ENCODE peak calls at places on chromosome X, in nine cellular contexts. One of them, this sample, is unnamed.

GRCh38 chrX:104523858-104524257 is 42.1 kb upstream of the IL1RAPL2 start:
- DNase-seq in ovary: no peak
- DNase-seq in nephron progenitor cell: no peak
- DNase-seq in CD4-positive, alpha-beta T cell: no peak
- DNase-seq in fibroblast of the aortic adventitia: no peak
- DNase-seq in spleen: no peak
- DNase-seq in fibroblast of mammary gland: no peak
- DNase-seq in mesothelial cell of epicardium: no peak
- DNase-seq in glutamatergic neuron: no peak
- DNase-seq in this sample: no peak

GRCh38 chrX:115949900-115950822 is 220.4 kb upstream of the AGTR2 start:
- DNase-seq in ovary: peak
- DNase-seq in nephron progenitor cell: no peak
- DNase-seq in CD4-positive, alpha-beta T cell: no peak
- DNase-seq in fibroblast of the aortic adventitia: no peak
- DNase-seq in spleen: peak
- DNase-seq in fibroblast of mammary gland: no peak
- DNase-seq in mesothelial cell of epicardium: no peak
- DNase-seq in glutamatergic neuron: no peak
- DNase-seq in this sample: no peak

GRCh38 chrX:41607264-41607832 is 81.4 kb upstream of the GPR34 start:
- DNase-seq in ovary: no peak
- DNase-seq in nephron progenitor cell: no peak
- DNase-seq in CD4-positive, alpha-beta T cell: no peak
- DNase-seq in fibroblast of the aortic adventitia: no peak
- DNase-seq in spleen: no peak
- DNase-seq in fibroblast of mammary gland: no peak
- DNase-seq in mesothelial cell of epicardium: no peak
- DNase-seq in glutamatergic neuron: no peak
- DNase-seq in this sample: no peak

GRCh38 chrX:147757750-147758149 is 154.0 kb upstream of the FMR1 start:
- DNase-seq in ovary: no peak
- DNase-seq in nephron progenitor cell: no peak
- DNase-seq in CD4-positive, alpha-beta T cell: no peak
- DNase-seq in fibroblast of the aortic adventitia: no peak
- DNase-seq in spleen: no peak
- DNase-seq in fibroblast of mammary gland: no peak
- DNase-seq in mesothelial cell of epicardium: no peak
- DNase-seq in glutamatergic neuron: no peak
- DNase-seq in this sample: no peak

GRCh38 chrX:112851806-112852205 is 11.2 kb upstream of the AMOT start:
- DNase-seq in ovary: peak
- DNase-seq in nephron progenitor cell: no peak
- DNase-seq in CD4-positive, alpha-beta T cell: no peak
- DNase-seq in fibroblast of the aortic adventitia: peak
- DNase-seq in spleen: no peak
- DNase-seq in fibroblast of mammary gland: peak
- DNase-seq in mesothelial cell of epicardium: peak
- DNase-seq in glutamatergic neuron: no peak
- DNase-seq in this sample: no peak

GRCh38 chrX:22399793-22400192 is 127.1 kb downstream of the CBLL2 start:
- DNase-seq in ovary: no peak
- DNase-seq in nephron progenitor cell: no peak
- DNase-seq in CD4-positive, alpha-beta T cell: no peak
- DNase-seq in fibroblast of the aortic adventitia: no peak
- DNase-seq in spleen: no peak
- DNase-seq in fibroblast of mammary gland: peak
- DNase-seq in mesothelial cell of epicardium: no peak
- DNase-seq in glutamatergic neuron: no peak
- DNase-seq in this sample: no peak

GRCh38 chrX:25084446-25084845 is 68.7 kb upstream of the ARX start:
- DNase-seq in ovary: no peak
- DNase-seq in nephron progenitor cell: no peak
- DNase-seq in CD4-positive, alpha-beta T cell: no peak
- DNase-seq in fibroblast of the aortic adventitia: no peak
- DNase-seq in spleen: no peak
- DNase-seq in fibroblast of mammary gland: no peak
- DNase-seq in mesothelial cell of epicardium: no peak
- DNase-seq in glutamatergic neuron: no peak
- DNase-seq in this sample: no peak

GRCh38 chrX:154021131-154021611 is 1.5 kb upstream of the IRAK1 start:
- DNase-seq in ovary: no peak
- DNase-seq in nephron progenitor cell: no peak
- DNase-seq in CD4-positive, alpha-beta T cell: no peak
- DNase-seq in fibroblast of the aortic adventitia: peak
- DNase-seq in spleen: peak
- DNase-seq in fibroblast of mammary gland: peak
- DNase-seq in mesothelial cell of epicardium: no peak
- DNase-seq in glutamatergic neuron: no peak
- DNase-seq in this sample: no peak

GRCh38 chrX:48511561-48511960 is 2.8 kb downstream of the PORCN start:
- DNase-seq in ovary: no peak
- DNase-seq in nephron progenitor cell: no peak
- DNase-seq in CD4-positive, alpha-beta T cell: no peak
- DNase-seq in fibroblast of the aortic adventitia: no peak
- DNase-seq in spleen: peak
- DNase-seq in fibroblast of mammary gland: no peak
- DNase-seq in mesothelial cell of epicardium: no peak
- DNase-seq in glutamatergic neuron: no peak
- DNase-seq in this sample: peak

GRCh38 chrX:111869639-111870034 is 6.3 kb upstream of the TRPC5OS start:
- DNase-seq in ovary: peak
- DNase-seq in nephron progenitor cell: peak
- DNase-seq in CD4-positive, alpha-beta T cell: no peak
- DNase-seq in fibroblast of the aortic adventitia: peak
- DNase-seq in spleen: no peak
- DNase-seq in fibroblast of mammary gland: peak
- DNase-seq in mesothelial cell of epicardium: peak
- DNase-seq in glutamatergic neuron: no peak
- DNase-seq in this sample: peak

GRCh38 chrX:97372006-97372766 is 488.5 kb downstream of the RPA4 start:
- DNase-seq in ovary: no peak
- DNase-seq in nephron progenitor cell: no peak
- DNase-seq in CD4-positive, alpha-beta T cell: no peak
- DNase-seq in fibroblast of the aortic adventitia: no peak
- DNase-seq in spleen: no peak
- DNase-seq in fibroblast of mammary gland: no peak
- DNase-seq in mesothelial cell of epicardium: no peak
- DNase-seq in glutamatergic neuron: no peak
- DNase-seq in this sample: no peak

GRCh38 chrX:69066966-69067525 is 98.2 kb downstream of the PJA1 start:
- DNase-seq in ovary: no peak
- DNase-seq in nephron progenitor cell: no peak
- DNase-seq in CD4-positive, alpha-beta T cell: no peak
- DNase-seq in fibroblast of the aortic adventitia: peak
- DNase-seq in spleen: peak
- DNase-seq in fibroblast of mammary gland: peak
- DNase-seq in mesothelial cell of epicardium: peak
- DNase-seq in glutamatergic neuron: no peak
- DNase-seq in this sample: no peak

GRCh38 chrX:130857207-130857606 is 45.8 kb downstream of the ENOX2 start:
- DNase-seq in ovary: no peak
- DNase-seq in nephron progenitor cell: no peak
- DNase-seq in CD4-positive, alpha-beta T cell: no peak
- DNase-seq in fibroblast of the aortic adventitia: no peak
- DNase-seq in spleen: no peak
- DNase-seq in fibroblast of mammary gland: no peak
- DNase-seq in mesothelial cell of epicardium: no peak
- DNase-seq in glutamatergic neuron: no peak
- DNase-seq in this sample: no peak

GRCh38 chrX:118373538-118373937 is 27.6 kb downstream of the WDR44 start:
- DNase-seq in ovary: no peak
- DNase-seq in nephron progenitor cell: no peak
- DNase-seq in CD4-positive, alpha-beta T cell: no peak
- DNase-seq in fibroblast of the aortic adventitia: no peak
- DNase-seq in spleen: no peak
- DNase-seq in fibroblast of mammary gland: no peak
- DNase-seq in mesothelial cell of epicardium: no peak
- DNase-seq in glutamatergic neuron: no peak
- DNase-seq in this sample: no peak

GRCh38 chrX:118603981-118604380 is 108.4 kb downstream of the DOCK11 start:
- DNase-seq in ovary: peak
- DNase-seq in nephron progenitor cell: peak
- DNase-seq in CD4-positive, alpha-beta T cell: peak
- DNase-seq in fibroblast of the aortic adventitia: peak
- DNase-seq in spleen: no peak
- DNase-seq in fibroblast of mammary gland: peak
- DNase-seq in mesothelial cell of epicardium: peak
- DNase-seq in glutamatergic neuron: peak
- DNase-seq in this sample: peak

GRCh38 chrX:150164971-150165605 is 198.0 kb upstream of the MAMLD1 start:
- DNase-seq in ovary: no peak
- DNase-seq in nephron progenitor cell: no peak
- DNase-seq in CD4-positive, alpha-beta T cell: no peak
- DNase-seq in fibroblast of the aortic adventitia: no peak
- DNase-seq in spleen: no peak
- DNase-seq in fibroblast of mammary gland: no peak
- DNase-seq in mesothelial cell of epicardium: no peak
- DNase-seq in glutamatergic neuron: no peak
- DNase-seq in this sample: no peak

GRCh38 chrX:83934220-83934619 is 73.3 kb downstream of the CYLC1 start:
- DNase-seq in ovary: no peak
- DNase-seq in nephron progenitor cell: no peak
- DNase-seq in CD4-positive, alpha-beta T cell: no peak
- DNase-seq in fibroblast of the aortic adventitia: no peak
- DNase-seq in spleen: no peak
- DNase-seq in fibroblast of mammary gland: no peak
- DNase-seq in mesothelial cell of epicardium: no peak
- DNase-seq in glutamatergic neuron: no peak
- DNase-seq in this sample: no peak

DNA sequence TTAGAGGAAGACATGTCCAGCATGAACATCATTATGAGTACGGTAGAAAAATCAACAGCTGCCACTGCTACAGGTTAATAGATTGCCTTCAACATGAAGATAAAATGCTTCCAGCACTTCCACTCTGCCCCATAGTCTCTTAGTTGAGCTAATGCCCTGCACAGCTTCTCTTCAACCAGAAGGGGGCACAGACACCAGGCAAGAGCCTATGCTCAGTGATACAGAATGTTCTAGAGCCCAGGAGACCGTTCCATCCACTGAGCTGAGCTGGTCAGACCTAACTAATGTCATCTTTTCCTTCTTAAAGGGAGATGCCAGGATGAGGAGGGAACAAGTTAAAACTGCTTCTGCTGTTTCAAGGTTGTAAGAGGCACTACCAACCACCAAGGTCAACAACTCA is 42.2 kb downstream of the SMIM10L2A start:
- DNase-seq in ovary: no peak
- DNase-seq in nephron progenitor cell: no peak
- DNase-seq in CD4-positive, alpha-beta T cell: no peak
- DNase-seq in fibroblast of the aortic adventitia: peak
- DNase-seq in spleen: no peak
- DNase-seq in fibroblast of mammary gland: peak
- DNase-seq in mesothelial cell of epicardium: no peak
- DNase-seq in glutamatergic neuron: no peak
- DNase-seq in this sample: no peak
- TF ChIP-seq CTCF in ovary: no peak
- TF ChIP-seq CTCF in nephron progenitor cell: no peak
- TF ChIP-seq CTCF in CD4-positive, alpha-beta T cell: no peak
- TF ChIP-seq CTCF in fibroblast of the aortic adventitia: peak
- TF ChIP-seq CTCF in spleen: peak
- TF ChIP-seq CTCF in fibroblast of mammary gland: peak
- TF ChIP-seq CTCF in mesothelial cell of epicardium: no peak
- TF ChIP-seq CTCF in glutamatergic neuron: no peak
- TF ChIP-seq CTCF in this sample: no peak

GRCh38 chrX:155094468-155095061 is 23.3 kb downstream of the BRCC3 start:
- DNase-seq in ovary: no peak
- DNase-seq in nephron progenitor cell: no peak
- DNase-seq in CD4-positive, alpha-beta T cell: no peak
- DNase-seq in fibroblast of the aortic adventitia: peak
- DNase-seq in spleen: no peak
- DNase-seq in fibroblast of mammary gland: peak
- DNase-seq in mesothelial cell of epicardium: no peak
- DNase-seq in glutamatergic neuron: no peak
- DNase-seq in this sample: peak
- TF ChIP-seq CTCF in ovary: no peak
- TF ChIP-seq CTCF in nephron progenitor cell: peak
- TF ChIP-seq CTCF in CD4-positive, alpha-beta T cell: peak
- TF ChIP-seq CTCF in fibroblast of the aortic adventitia: peak
- TF ChIP-seq CTCF in spleen: peak
- TF ChIP-seq CTCF in fibroblast of mammary gland: peak
- TF ChIP-seq CTCF in mesothelial cell of epicardium: peak
- TF ChIP-seq CTCF in glutamatergic neuron: peak
- TF ChIP-seq CTCF in this sample: peak

DNA sequence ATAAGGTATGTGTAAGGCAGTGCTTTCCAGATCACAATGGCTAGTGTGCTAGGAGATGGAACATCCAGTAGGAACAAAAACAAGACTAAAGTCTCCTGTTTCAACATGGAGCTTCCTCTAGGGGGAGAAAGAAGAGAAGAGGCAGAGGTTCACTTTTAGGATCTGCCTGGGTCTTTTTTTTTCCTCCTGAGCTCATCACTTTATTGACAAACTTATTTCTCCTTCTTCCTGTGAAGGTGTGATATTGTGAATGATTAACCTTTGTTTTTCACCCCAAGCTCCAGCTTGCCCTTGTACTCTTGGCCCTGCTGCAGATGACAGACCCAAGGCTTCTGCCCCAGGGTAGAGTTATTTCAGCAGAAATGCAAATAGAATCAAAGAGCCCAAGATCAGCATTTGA is 13.5 kb downstream of the PAGE4 start:
- DNase-seq in ovary: no peak
- DNase-seq in nephron progenitor cell: no peak
- DNase-seq in CD4-positive, alpha-beta T cell: no peak
- DNase-seq in fibroblast of the aortic adventitia: no peak
- DNase-seq in spleen: no peak
- DNase-seq in fibroblast of mammary gland: no peak
- DNase-seq in mesothelial cell of epicardium: no peak
- DNase-seq in glutamatergic neuron: no peak
- DNase-seq in this sample: no peak
- TF ChIP-seq CTCF in ovary: no peak
- TF ChIP-seq CTCF in nephron progenitor cell: no peak
- TF ChIP-seq CTCF in CD4-positive, alpha-beta T cell: no peak
- TF ChIP-seq CTCF in fibroblast of the aortic adventitia: no peak
- TF ChIP-seq CTCF in spleen: no peak
- TF ChIP-seq CTCF in fibroblast of mammary gland: no peak
- TF ChIP-seq CTCF in mesothelial cell of epicardium: no peak
- TF ChIP-seq CTCF in glutamatergic neuron: no peak
- TF ChIP-seq CTCF in this sample: no peak

DNA sequence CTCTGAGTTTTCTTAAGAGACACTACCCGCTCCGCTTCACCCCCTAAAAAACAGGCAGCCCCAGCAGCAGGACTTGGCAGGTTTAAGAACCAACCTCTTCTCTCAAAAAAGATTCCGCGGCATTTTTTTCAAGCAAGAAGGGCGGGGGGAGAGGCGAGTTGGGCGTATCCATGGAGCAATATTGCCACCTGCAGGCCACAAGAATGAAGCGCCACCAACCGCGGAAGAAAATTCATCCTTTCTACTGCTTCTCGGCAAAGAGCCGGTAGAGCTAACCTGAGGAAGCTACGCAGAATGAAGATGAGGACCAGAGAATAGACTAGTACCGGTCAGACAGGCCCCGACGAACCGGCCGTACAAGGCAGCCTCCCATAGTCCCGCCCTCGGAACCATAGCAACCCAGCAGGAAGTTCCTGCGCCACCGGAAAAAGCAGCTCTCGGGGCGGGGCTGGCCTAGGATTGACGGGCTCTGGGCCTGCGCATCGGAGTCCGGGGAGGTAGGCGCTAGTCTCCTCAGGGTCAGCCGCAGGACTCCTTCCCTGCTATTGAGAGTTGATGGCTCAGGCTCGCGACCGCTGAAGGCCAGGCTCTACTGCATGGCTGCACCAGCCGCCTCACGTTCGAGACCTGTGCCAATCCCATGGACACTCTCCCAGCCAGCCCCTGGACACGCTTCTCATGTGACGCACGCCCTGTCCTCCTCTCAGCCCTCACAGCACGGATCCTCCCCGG is 76.9 kb downstream of the MAGED4 start:
- DNase-seq in ovary: peak
- DNase-seq in nephron progenitor cell: peak
- DNase-seq in CD4-positive, alpha-beta T cell: peak
- DNase-seq in fibroblast of the aortic adventitia: peak
- DNase-seq in spleen: peak
- DNase-seq in fibroblast of mammary gland: peak
- DNase-seq in mesothelial cell of epicardium: peak
- DNase-seq in glutamatergic neuron: peak
- DNase-seq in this sample: peak
- TF ChIP-seq CTCF in ovary: peak
- TF ChIP-seq CTCF in nephron progenitor cell: peak
- TF ChIP-seq CTCF in CD4-positive, alpha-beta T cell: peak
- TF ChIP-seq CTCF in fibroblast of the aortic adventitia: peak
- TF ChIP-seq CTCF in spleen: peak
- TF ChIP-seq CTCF in fibroblast of mammary gland: peak
- TF ChIP-seq CTCF in mesothelial cell of epicardium: peak
- TF ChIP-seq CTCF in glutamatergic neuron: peak
- TF ChIP-seq CTCF in this sample: peak

This sample was measured in endothelial cell.